ENCODE peak calls at places on chromosomes 12 and 14, in five cellular contexts. C is epithelial cell of esophagus, H is myocyte, Y is RPMI7951, O is renal cortical epithelial cell. J is an unnamed sample.
A peak's percentile ranks its signal among the peaks of the same experiment; 100 is the strongest.

GRCh38 chr12:113239811-113240331 is 18.6 kb downstream of the TPCN1 start:
- DNase-seq in C (no peak), H (no peak), Y (no peak), O (peak; percentile 59), J (peak; percentile 31)

GRCh38 chr14:67517083-67517482 is 16.0 kb upstream of the PLEKHH1 start:
- DNase-seq in C (peak; percentile 18), H (peak; percentile 47), Y (no peak), O (peak; percentile 23), J (peak; percentile 27)

GRCh38 chr12:56163533-56164344 is 5.6 kb downstream of the MYL6 start:
- DNase-seq in C (no peak), H (peak; percentile 60), Y (no peak), O (no peak), J (peak; percentile 20)

GRCh38 chr12:29198901-29199300 is 49.8 kb downstream of the FAR2 start:
- DNase-seq in C (peak; percentile 18), H (no peak), Y (no peak), O (no peak), J (no peak)

GRCh38 chr14:55160989-55161388 is 30.4 kb downstream of the DLGAP5 start:
- DNase-seq in C (peak; percentile 49), H (peak; percentile 58), Y (peak; percentile 33), O (peak; percentile 62), J (peak; percentile 43)

GRCh38 chr12:233615-233968 is 19.6 kb upstream of the SLC6A12 start:
- DNase-seq in C (no peak), H (peak; percentile 93), Y (no peak), O (no peak), J (no peak)

GRCh38 chr14:56666716-56667115 is 87.1 kb downstream of the TMEM260 start:
- DNase-seq in C (peak; percentile 85), H (peak; percentile 11), Y (peak; percentile 47), O (peak; percentile 75), J (peak; percentile 90)

GRCh38 chr12:98606367-98606985 is 13.0 kb downstream of the SLC25A3 start:
- DNase-seq in C (peak; percentile 6), H (no peak), Y (no peak), O (no peak), J (no peak)

GRCh38 chr12:91846466-91847055 is 299.1 kb downstream of the BTG1 start:
- DNase-seq in C (no peak), H (no peak), Y (no peak), O (no peak), J (no peak)

GRCh38 chr12:76670776-76671175 is 93.1 kb upstream of the ZDHHC17 start:
- DNase-seq in C (peak; percentile 24), H (peak; percentile 80), Y (peak; percentile 33), O (peak; percentile 55), J (peak; percentile 58)

GRCh38 chr12:41919526-41920305 is 225.0 kb downstream of the GXYLT1 start:
- DNase-seq in C (no peak), H (no peak), Y (no peak), O (no peak), J (no peak)

GRCh38 chr12:6200266-6201198 is at the start of gene CD9:
- DNase-seq in C (peak; percentile 74), H (peak; percentile 75), Y (peak; percentile 58), O (no peak), J (peak; percentile 70)

GRCh38 chr14:54715244-54715643 is 148.3 kb downstream of the SAMD4A start:
- DNase-seq in C (peak; percentile 52), H (peak; percentile 43), Y (peak; percentile 44), O (no peak), J (peak; percentile 39)

GRCh38 chr12:29725587-29726320 is 58.0 kb downstream of the TMTC1 start:
- DNase-seq in C (no peak), H (peak; percentile 63), Y (no peak), O (peak; percentile 23), J (no peak)

GRCh38 chr12:89949457-89950195 is 241.0 kb upstream of the ATP2B1 start:
- DNase-seq in C (peak; percentile 56), H (peak; percentile 54), Y (peak; percentile 91), O (peak; percentile 90), J (peak; percentile 65)

GRCh38 chr12:5745251-5745888 is 199.7 kb downstream of the ANO2 start:
- DNase-seq in C (peak; percentile 24), H (peak; percentile 70), Y (peak; percentile 59), O (peak; percentile 50), J (peak; percentile 68)

GRCh38 chr12:117792471-117792870 is 176.3 kb downstream of the KSR2 start:
- DNase-seq in C (no peak), H (peak; percentile 35), Y (peak; percentile 28), O (no peak), J (no peak)

GRCh38 chr14:71114580-71114979 is 207.3 kb downstream of the PCNX1 start:
- DNase-seq in C (no peak), H (no peak), Y (no peak), O (no peak), J (no peak)

GRCh38 chr12:69471667-69472385 is 1.6 kb downstream of the FRS2 start:
- DNase-seq in C (no peak), H (no peak), Y (no peak), O (no peak), J (no peak)

GRCh38 chr14:89586258-89587127 is 169.5 kb upstream of the FOXN3 start:
- DNase-seq in C (no peak), H (no peak), Y (no peak), O (no peak), J (no peak)

GRCh38 chr12:100901266-100901665 is 106.7 kb downstream of the ANO4 start:
- DNase-seq in C (no peak), H (no peak), Y (no peak), O (no peak), J (peak; percentile 14)

GRCh38 chr14:104681689-104682074 is 7.7 kb upstream of the INF2 start:
- DNase-seq in C (peak; percentile 74), H (peak; percentile 92), Y (peak; percentile 88), O (peak; percentile 67), J (peak; percentile 86)

GRCh38 chr14:84707830-84708229 is 822.1 kb upstream of the FLRT2 start:
- DNase-seq in C (no peak), H (no peak), Y (no peak), O (no peak), J (no peak)

GRCh38 chr12:62934799-62935674 is at the start of gene PPM1H:
- DNase-seq in C (peak; percentile 27), H (peak; percentile 81), Y (peak; percentile 19), O (peak; percentile 19), J (peak; percentile 89)

GRCh38 chr14:94675036-94675435 is 62.8 kb downstream of the SERPINA3 start:
- DNase-seq in C (no peak), H (no peak), Y (no peak), O (no peak), J (no peak)

GRCh38 chr12:4148418-4149056 is 125.0 kb upstream of the CCND2 start:
- DNase-seq in C (peak; percentile 29), H (peak; percentile 36), Y (no peak), O (no peak), J (peak; percentile 51)

GRCh38 chr12:56931474-56931978 is 2.7 kb downstream of the SDR9C7 start:
- DNase-seq in C (peak; percentile 86), H (peak; percentile 57), Y (peak; percentile 63), O (peak; percentile 6), J (peak; percentile 44)

GRCh38 chr12:101564912-101565311 is 29.9 kb upstream of the MYBPC1 start:
- DNase-seq in C (no peak), H (no peak), Y (no peak), O (no peak), J (no peak)

GRCh38 chr12:28425531-28425930 is 235.3 kb downstream of the CCDC91 start:
- DNase-seq in C (no peak), H (no peak), Y (no peak), O (peak; percentile 88), J (peak; percentile 64)

GRCh38 chr12:24605916-24606315 is 343.0 kb downstream of the BCAT1 start:
- DNase-seq in C (no peak), H (peak; percentile 55), Y (no peak), O (no peak), J (no peak)

GRCh38 chr14:67749341-67750110 is 47.8 kb downstream of the RDH12 start:
- DNase-seq in C (no peak), H (no peak), Y (no peak), O (no peak), J (no peak)

GRCh38 chr12:109777544-109777943 is 55.7 kb downstream of the TRPV4 start:
- DNase-seq in C (peak; percentile 58), H (no peak), Y (peak; percentile 52), O (no peak), J (peak; percentile 52)

GRCh38 chr14:98959958-98960616 is 311.9 kb downstream of the BCL11B start:
- DNase-seq in C (no peak), H (no peak), Y (no peak), O (no peak), J (no peak)

J was measured in kidney tubule cell.